ENCODE peak calls at places on chromosomes 16 and 17, in eight cellular contexts. One of them, this sample, is unnamed.

GRCh38 chr17:81868674-81869220 is 2.4 kb downstream of the ARHGDIA start:
- DNase-seq in activated CD4-positive, alpha-beta T cell treated with anti-CD3 and anti-CD28 coated beads, Interleukin-2, amount 50 U/mL, for 48 hours: peak; percentile 26
- DNase-seq in T-cell: no peak
- DNase-seq in mucosa of gallbladder: no peak
- DNase-seq in H9: peak; percentile 78
- DNase-seq in small intestine: peak; percentile 17
- DNase-seq in NCI-H460: peak; percentile 85
- DNase-seq in T-helper 1 cell: no peak
- DNase-seq in this sample: no peak

GRCh38 chr16:87062569-87063442 is 254.4 kb downstream of the C16orf95 start:
- DNase-seq in small intestine: peak; percentile 50
- DNase-seq in activated CD4-positive, alpha-beta T cell treated with anti-CD3 and anti-CD28 coated beads, Interleukin-2, amount 50 U/mL, for 48 hours: peak; percentile 70
- DNase-seq in T-helper 1 cell: peak; percentile 15
- DNase-seq in H9: peak; percentile 75
- DNase-seq in mucosa of gallbladder: peak; percentile 38
- DNase-seq in NCI-H460: peak; percentile 61
- DNase-seq in T-cell: peak; percentile 27
- DNase-seq in this sample: peak; percentile 32

GRCh38 chr17:412211-413015 is 59.8 kb upstream of the RPH3AL start:
- DNase-seq in activated CD4-positive, alpha-beta T cell treated with anti-CD3 and anti-CD28 coated beads, Interleukin-2, amount 50 U/mL, for 48 hours: peak; percentile 58
- DNase-seq in T-cell: peak; percentile 71
- DNase-seq in small intestine: peak; percentile 62
- DNase-seq in H9: no peak
- DNase-seq in mucosa of gallbladder: peak; percentile 56
- DNase-seq in T-helper 1 cell: peak; percentile 49
- DNase-seq in NCI-H460: peak; percentile 72
- DNase-seq in this sample: peak; percentile 70

GRCh38 chr16:81384006-81384405 is 60.6 kb upstream of the CMIP start:
- DNase-seq in T-cell: no peak
- DNase-seq in T-helper 1 cell: no peak
- DNase-seq in small intestine: no peak
- DNase-seq in NCI-H460: no peak
- DNase-seq in mucosa of gallbladder: no peak
- DNase-seq in H9: no peak
- DNase-seq in activated CD4-positive, alpha-beta T cell treated with anti-CD3 and anti-CD28 coated beads, Interleukin-2, amount 50 U/mL, for 48 hours: no peak
- DNase-seq in this sample: no peak

GRCh38 chr16:85303354-85303883 is 191.1 kb upstream of the CIBAR2 start:
- DNase-seq in activated CD4-positive, alpha-beta T cell treated with anti-CD3 and anti-CD28 coated beads, Interleukin-2, amount 50 U/mL, for 48 hours: peak; percentile 80
- DNase-seq in small intestine: peak; percentile 46
- DNase-seq in H9: peak; percentile 86
- DNase-seq in T-cell: peak; percentile 65
- DNase-seq in mucosa of gallbladder: peak; percentile 63
- DNase-seq in T-helper 1 cell: peak; percentile 58
- DNase-seq in NCI-H460: peak; percentile 19
- DNase-seq in this sample: peak; percentile 74

GRCh38 chr17:66843606-66844005 is 8.7 kb downstream of the CACNG5 start:
- DNase-seq in mucosa of gallbladder: no peak
- DNase-seq in T-cell: no peak
- DNase-seq in T-helper 1 cell: no peak
- DNase-seq in H9: no peak
- DNase-seq in activated CD4-positive, alpha-beta T cell treated with anti-CD3 and anti-CD28 coated beads, Interleukin-2, amount 50 U/mL, for 48 hours: no peak
- DNase-seq in NCI-H460: no peak
- DNase-seq in small intestine: no peak
- DNase-seq in this sample: no peak

GRCh38 chr16:27238016-27238587 is 30.5 kb downstream of the NSMCE1 start:
- DNase-seq in small intestine: peak; percentile 60
- DNase-seq in NCI-H460: no peak
- DNase-seq in T-helper 1 cell: peak; percentile 21
- DNase-seq in T-cell: no peak
- DNase-seq in mucosa of gallbladder: peak; percentile 73
- DNase-seq in H9: no peak
- DNase-seq in activated CD4-positive, alpha-beta T cell treated with anti-CD3 and anti-CD28 coated beads, Interleukin-2, amount 50 U/mL, for 48 hours: peak; percentile 61
- DNase-seq in this sample: peak; percentile 52

GRCh38 chr16:30070490-30070889 is 4.9 kb downstream of the ALDOA start:
- DNase-seq in T-helper 1 cell: no peak
- DNase-seq in mucosa of gallbladder: no peak
- DNase-seq in H9: no peak
- DNase-seq in NCI-H460: no peak
- DNase-seq in small intestine: no peak
- DNase-seq in T-cell: no peak
- DNase-seq in activated CD4-positive, alpha-beta T cell treated with anti-CD3 and anti-CD28 coated beads, Interleukin-2, amount 50 U/mL, for 48 hours: no peak
- DNase-seq in this sample: no peak

GRCh38 chr16:19853973-19854876 is 30.4 kb downstream of the GPRC5B start:
- DNase-seq in mucosa of gallbladder: no peak
- DNase-seq in H9: peak; percentile 78
- DNase-seq in small intestine: no peak
- DNase-seq in activated CD4-positive, alpha-beta T cell treated with anti-CD3 and anti-CD28 coated beads, Interleukin-2, amount 50 U/mL, for 48 hours: no peak
- DNase-seq in NCI-H460: no peak
- DNase-seq in T-helper 1 cell: no peak
- DNase-seq in T-cell: no peak
- DNase-seq in this sample: no peak

GRCh38 chr16:82830944-82831343 is 204.2 kb downstream of the CDH13 start:
- DNase-seq in T-helper 1 cell: no peak
- DNase-seq in H9: no peak
- DNase-seq in mucosa of gallbladder: no peak
- DNase-seq in small intestine: no peak
- DNase-seq in activated CD4-positive, alpha-beta T cell treated with anti-CD3 and anti-CD28 coated beads, Interleukin-2, amount 50 U/mL, for 48 hours: no peak
- DNase-seq in T-cell: no peak
- DNase-seq in NCI-H460: no peak
- DNase-seq in this sample: no peak

GRCh38 chr17:48510761-48511604 is 19.8 kb downstream of the HOXB1 start:
- DNase-seq in NCI-H460: no peak
- DNase-seq in small intestine: no peak
- DNase-seq in H9: no peak
- DNase-seq in activated CD4-positive, alpha-beta T cell treated with anti-CD3 and anti-CD28 coated beads, Interleukin-2, amount 50 U/mL, for 48 hours: peak; percentile 16
- DNase-seq in T-helper 1 cell: peak; percentile 12
- DNase-seq in T-cell: peak; percentile 10
- DNase-seq in mucosa of gallbladder: no peak
- DNase-seq in this sample: peak; percentile 44

GRCh38 chr16:12315330-12316138 is 339.0 kb downstream of the SNX29 start:
- DNase-seq in H9: no peak
- DNase-seq in T-helper 1 cell: no peak
- DNase-seq in activated CD4-positive, alpha-beta T cell treated with anti-CD3 and anti-CD28 coated beads, Interleukin-2, amount 50 U/mL, for 48 hours: no peak
- DNase-seq in small intestine: peak; percentile 75
- DNase-seq in NCI-H460: no peak
- DNase-seq in mucosa of gallbladder: peak; percentile 61
- DNase-seq in T-cell: no peak
- DNase-seq in this sample: no peak

GRCh38 chr17:41211845-41212466 is 14.5 kb upstream of the KRTAP9-2 start:
- DNase-seq in H9: no peak
- DNase-seq in T-cell: no peak
- DNase-seq in T-helper 1 cell: no peak
- DNase-seq in activated CD4-positive, alpha-beta T cell treated with anti-CD3 and anti-CD28 coated beads, Interleukin-2, amount 50 U/mL, for 48 hours: no peak
- DNase-seq in NCI-H460: no peak
- DNase-seq in small intestine: peak; percentile 9
- DNase-seq in mucosa of gallbladder: no peak
- DNase-seq in this sample: no peak

GRCh38 chr16:56866955-56867830 is 2.2 kb downstream of the SLC12A3 start:
- DNase-seq in T-helper 1 cell: no peak
- DNase-seq in mucosa of gallbladder: peak; percentile 46
- DNase-seq in H9: no peak
- DNase-seq in NCI-H460: peak; percentile 67
- DNase-seq in activated CD4-positive, alpha-beta T cell treated with anti-CD3 and anti-CD28 coated beads, Interleukin-2, amount 50 U/mL, for 48 hours: peak; percentile 26
- DNase-seq in small intestine: peak; percentile 63
- DNase-seq in T-cell: peak; percentile 39
- DNase-seq in this sample: peak; percentile 22

GRCh38 chr17:81251091-81251942 is 12.2 kb downstream of the NDUFAF8 start:
- DNase-seq in T-helper 1 cell: no peak
- DNase-seq in NCI-H460: no peak
- DNase-seq in activated CD4-positive, alpha-beta T cell treated with anti-CD3 and anti-CD28 coated beads, Interleukin-2, amount 50 U/mL, for 48 hours: no peak
- DNase-seq in mucosa of gallbladder: no peak
- DNase-seq in small intestine: peak; percentile 84
- DNase-seq in H9: no peak
- DNase-seq in T-cell: no peak
- DNase-seq in this sample: no peak

GRCh38 chr17:27578718-27579085 is 52.3 kb upstream of the LGALS9 start:
- DNase-seq in T-cell: no peak
- DNase-seq in activated CD4-positive, alpha-beta T cell treated with anti-CD3 and anti-CD28 coated beads, Interleukin-2, amount 50 U/mL, for 48 hours: peak; percentile 68
- DNase-seq in T-helper 1 cell: no peak
- DNase-seq in H9: no peak
- DNase-seq in NCI-H460: no peak
- DNase-seq in mucosa of gallbladder: no peak
- DNase-seq in small intestine: no peak
- DNase-seq in this sample: peak; percentile 62

GRCh38 chr17:31457391-31458234 is 66.1 kb downstream of the RAB11FIP4 start:
- DNase-seq in T-helper 1 cell: no peak
- DNase-seq in activated CD4-positive, alpha-beta T cell treated with anti-CD3 and anti-CD28 coated beads, Interleukin-2, amount 50 U/mL, for 48 hours: no peak
- DNase-seq in small intestine: peak; percentile 44
- DNase-seq in T-cell: no peak
- DNase-seq in H9: no peak
- DNase-seq in mucosa of gallbladder: no peak
- DNase-seq in NCI-H460: no peak
- DNase-seq in this sample: no peak